ENCODE peak calls at places on chromosomes 6 and 20, in four cellular contexts. L is spleen, A is WTC11, J is nucleus accumbens. T is an unnamed sample.

GRCh38 chr6:3566812-3567211 is 110.0 kb upstream of the SLC22A23 start:
- DNase-seq in L (no peak), A (no peak), J (no peak), T (no peak)

GRCh38 chr20:37943501-37944455 is 40.9 kb downstream of the VSTM2L start:
- DNase-seq in L (no peak), A (peak), J (no peak), T (no peak)

GRCh38 chr20:46303176-46303956 is 4.9 kb downstream of the CDH22 start:
- DNase-seq in L (no peak), A (no peak), J (no peak), T (no peak)

GRCh38 chr20:59300341-59301081 is at the start of gene EDN3:
- DNase-seq in L (no peak), A (peak), J (no peak), T (no peak)

GRCh38 chr6:113654396-113654795 is 202.7 kb upstream of the MARCKS start:
- DNase-seq in L (no peak), A (no peak), J (peak), T (peak)

GRCh38 chr6:122548820-122549219 is 61.4 kb upstream of the PKIB start:
- DNase-seq in L (no peak), A (no peak), J (no peak), T (no peak)

GRCh38 chr6:147508073-147508870 is at the start of gene SAMD5:
- DNase-seq in L (peak), A (peak), J (no peak), T (peak)

GRCh38 chr6:6654599-6655575 is 66.4 kb downstream of the LY86 start:
- DNase-seq in L (no peak), A (no peak), J (no peak), T (no peak)

GRCh38 chr6:74733830-74734591 is 471.8 kb downstream of the COL12A1 start:
- DNase-seq in L (no peak), A (no peak), J (no peak), T (no peak)

GRCh38 chr6:117188627-117189201 is 76.6 kb upstream of the VGLL2 start:
- DNase-seq in L (no peak), A (no peak), J (no peak), T (no peak)

GRCh38 chr6:45394586-45395095 is 16.9 kb upstream of the SUPT3H start:
- DNase-seq in L (no peak), A (no peak), J (no peak), T (no peak)

GRCh38 chr20:22827916-22828315 is 207.2 kb upstream of the SSTR4 start:
- DNase-seq in L (no peak), A (no peak), J (no peak), T (no peak)

GRCh38 chr6:41652876-41653641 is 14.8 kb downstream of the MDFI start:
- DNase-seq in L (peak), A (no peak), J (no peak), T (peak)

GRCh38 chr20:43331911-43332310 is 125.8 kb upstream of the SRSF6 start:
- DNase-seq in L (no peak), A (no peak), J (no peak), T (no peak)

GRCh38 chr20:10362674-10363073 is 71.3 kb downstream of the MKKS start:
- DNase-seq in L (no peak), A (no peak), J (no peak), T (no peak)

GRCh38 chr6:157405986-157406385 is 25.0 kb downstream of the ZDHHC14 start:
- DNase-seq in L (no peak), A (no peak), J (no peak), T (no peak)

GRCh38 chr20:37384683-37385174 is 38.8 kb downstream of the SRC start:
- DNase-seq in L (peak), A (peak), J (no peak), T (peak)

GRCh38 chr6:17962436-17963031 is 24.9 kb downstream of the KIF13A start:
- DNase-seq in L (no peak), A (no peak), J (no peak), T (peak)

GRCh38 chr6:73631849-73632248 is 21.9 kb downstream of the SLC17A5 start:
- DNase-seq in L (no peak), A (no peak), J (no peak), T (no peak)

GRCh38 chr6:77620290-77620882 is 32.5 kb upstream of the MEI4 start:
- DNase-seq in L (no peak), A (peak), J (no peak), T (no peak)

T was measured in kidney.